ENCODE peak calls at places on chromosomes 13 and 19, in five cellular contexts. J is IMR-90, V is BE2C, I is suprapubic skin, M is fibroblast of lung. N is an unnamed sample.
A peak's percentile ranks its signal among the peaks of the same experiment; 100 is the strongest.

GRCh38 chr19:42113641-42114348 is 18.5 kb downstream of the POU2F2 start:
- DNase-seq in V (peak; percentile 89), M (peak; percentile 87), J (peak; percentile 99), I (no peak), N (peak; percentile 92)

GRCh38 chr19:29714953-29715694 is at the start of gene C19orf12:
- DNase-seq in M (peak; percentile 41), V (peak; percentile 84), J (peak; percentile 23), I (no peak), N (peak; percentile 37)

GRCh38 chr19:49976496-49976895 is 15.5 kb upstream of the SIGLEC11 start:
- DNase-seq in J (peak; percentile 19), I (no peak), M (no peak), V (no peak), N (no peak)

GRCh38 chr19:43784251-43784980 is 3.6 kb upstream of the KCNN4 start:
- DNase-seq in V (no peak), I (no peak), J (peak; percentile 85), M (peak; percentile 83), N (peak; percentile 87)

GRCh38 chr13:98129059-98129741 is 13.7 kb upstream of the FARP1 start:
- DNase-seq in J (peak; percentile 77), I (no peak), V (no peak), M (peak; percentile 39), N (peak; percentile 35)

GRCh38 chr13:40697711-40698110 is 31.3 kb upstream of the FOXO1 start:
- DNase-seq in J (no peak), I (no peak), M (no peak), V (no peak), N (no peak)

GRCh38 chr13:113022391-113023216 is 53.6 kb downstream of the MCF2L start:
- DNase-seq in V (no peak), J (no peak), M (no peak), I (no peak), N (no peak)

GRCh38 chr19:4457654-4458406 is at the start of gene UBXN6:
- DNase-seq in M (peak; percentile 99), I (peak; percentile 99), V (peak; percentile 98), J (peak; percentile 99), N (peak; percentile 94)

GRCh38 chr13:40464349-40464748 is 202.1 kb downstream of the FOXO1 start:
- DNase-seq in V (no peak), J (no peak), M (no peak), I (no peak), N (no peak)

GRCh38 chr19:1514295-1514661 is 1.5 kb upstream of the ADAMTSL5 start:
- DNase-seq in V (no peak), J (no peak), I (no peak), M (no peak), N (no peak)

DNA sequence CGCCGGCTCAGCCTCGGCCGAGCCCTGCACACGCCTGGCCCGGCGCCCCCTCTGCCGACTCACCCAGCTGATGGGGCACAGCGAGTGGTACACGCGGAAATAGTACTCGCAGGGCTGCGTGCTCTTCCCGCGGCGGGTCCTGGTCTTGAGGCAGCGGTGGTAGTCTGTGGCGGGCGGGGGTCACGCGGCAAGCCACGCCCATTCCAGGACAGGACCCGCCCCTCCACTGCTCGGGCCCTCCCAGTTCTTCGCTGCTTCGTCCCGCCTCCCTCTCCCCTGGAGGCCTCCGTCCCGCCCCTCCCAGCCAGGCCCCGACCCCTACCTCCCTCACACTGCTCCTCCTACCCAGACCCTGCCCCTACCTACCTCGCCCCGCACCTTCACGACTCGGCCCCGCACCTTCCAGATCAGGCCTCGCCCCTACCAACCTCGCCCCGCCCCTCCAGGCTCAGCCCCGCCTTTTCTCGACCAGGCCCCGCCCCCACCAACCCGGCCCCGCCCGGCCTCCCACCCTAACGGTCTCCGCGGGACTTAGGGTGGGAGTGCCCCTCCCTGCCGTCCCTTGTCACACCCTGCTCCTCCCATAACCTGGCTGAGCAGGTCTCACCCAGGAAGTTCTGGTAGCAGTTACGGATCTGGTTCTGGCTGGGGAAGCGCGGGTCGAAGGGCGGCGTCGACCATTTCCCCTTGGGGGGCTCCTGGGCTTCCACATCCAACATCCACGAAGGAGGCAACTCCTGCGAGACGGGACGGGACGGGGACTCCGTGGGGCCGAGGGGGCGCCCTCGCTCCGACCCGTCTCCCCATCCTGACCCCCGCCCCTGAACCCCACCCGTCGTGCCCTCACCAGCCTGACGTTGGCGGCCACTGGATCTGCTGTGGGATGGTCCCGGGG is 469 bp downstream of the COX6B2 start:
- DNase-seq in V (peak; percentile 82), J (peak; percentile 43), I (peak; percentile 70), M (no peak), N (peak; percentile 65)
- H3K27me3 ChIP-seq in V (peaks cover 42% of the 10 kb centered on the region), J (peaks cover 43% of the 10 kb centered on the region), I (peaks cover 49% of the 10 kb centered on the region), M (peaks cover 31% of the 10 kb centered on the region), N (peaks cover 17% of the 10 kb centered on the region)

GRCh38 chr13:84894749-84895148 is 904.5 kb downstream of the SLITRK6 start:
- DNase-seq in J (no peak), I (no peak), V (no peak), M (no peak), N (no peak)
- TF ChIP-seq CTCF in J (no peak), I (no peak), V (no peak), M (no peak), N (no peak)

GRCh38 chr19:11479470-11480080 is 1.3 kb downstream of the ELAVL3 start:
- DNase-seq in M (no peak), I (no peak), V (peak; percentile 95), J (no peak), N (no peak)
- H3K27me3 ChIP-seq in M (peaks cover 29% of the 10 kb centered on the region), I (peaks cover 46% of the 10 kb centered on the region), V (peaks cover 9% of the 10 kb centered on the region), J (peaks cover 50% of the 10 kb centered on the region), N (peaks cover 14% of the 10 kb centered on the region)

GRCh38 chr13:106110241-106110855 is 425.1 kb downstream of the EFNB2 start:
- DNase-seq in V (peak; percentile 24), I (no peak), M (no peak), J (peak; percentile 25), N (peak; percentile 50)
- TF ChIP-seq CTCF in V (peak; percentile 29), I (no peak), M (no peak), J (no peak), N (no peak)

N was measured in PC-3.